ENCODE peak calls at places on chromosomes 1 and 21, in eight cellular contexts. A, O, K, Q, R, N, G and X are unnamed samples.
A peak's percentile ranks its signal among the peaks of the same experiment; 100 is the strongest.

GRCh38 chr21:43306391-43306790 is 120.5 kb downstream of the SIK1 start:
- DNase-seq in A (no peak), O (no peak), K (no peak), Q (no peak), R (no peak), N (no peak), G (no peak), X (no peak)

GRCh38 chr1:58815680-58816071 is 31.8 kb upstream of the JUN start:
- DNase-seq in A (peak; percentile 52), O (no peak), K (peak; percentile 40), Q (peak; percentile 35), R (peak; percentile 14), N (no peak), G (peak; percentile 77), X (no peak)

GRCh38 chr1:230124187-230125128 is 57.4 kb downstream of the GALNT2 start:
- DNase-seq in A (no peak), O (no peak), K (no peak), Q (peak; percentile 38), R (no peak), N (no peak), G (no peak), X (no peak)

GRCh38 chr1:222754386-222755139 is 17.6 kb downstream of the FAM177B start:
- DNase-seq in A (peak; percentile 57), O (peak; percentile 42), K (no peak), Q (peak; percentile 97), R (peak; percentile 94), N (no peak), G (peak; percentile 31), X (peak; percentile 97)

GRCh38 chr1:94773931-94774422 is 46.2 kb upstream of the SLC44A3 start:
- DNase-seq in A (no peak), O (no peak), K (no peak), Q (peak; percentile 86), R (peak; percentile 55), N (no peak), G (no peak), X (no peak)

GRCh38 chr21:44872568-44873355 is 728 bp downstream of the PTTG1IP start:
- DNase-seq in A (peak; percentile 64), O (no peak), K (peak; percentile 79), Q (peak; percentile 23), R (peak; percentile 35), N (no peak), G (peak; percentile 44), X (no peak)

GRCh38 chr1:116161877-116162390 is 50.7 kb downstream of the MAB21L3 start:
- DNase-seq in A (no peak), O (no peak), K (no peak), Q (no peak), R (no peak), N (no peak), G (no peak), X (no peak)

GRCh38 chr1:109242387-109242786 is 7.0 kb upstream of the CELSR2 start:
- DNase-seq in A (no peak), O (no peak), K (no peak), Q (peak; percentile 12), R (peak; percentile 47), N (no peak), G (no peak), X (no peak)

GRCh38 chr1:58442114-58442513 is 104.4 kb downstream of the OMA1 start:
- DNase-seq in A (no peak), O (no peak), K (no peak), Q (peak; percentile 16), R (no peak), N (no peak), G (no peak), X (no peak)

GRCh38 chr1:58660105-58660504 is 39.8 kb downstream of the MYSM1 start:
- DNase-seq in A (no peak), O (no peak), K (no peak), Q (no peak), R (no peak), N (no peak), G (no peak), X (no peak)

GRCh38 chr1:228830954-228831481 is 95.7 kb downstream of the RHOU start:
- DNase-seq in A (no peak), O (no peak), K (no peak), Q (peak; percentile 70), R (peak; percentile 44), N (no peak), G (no peak), X (no peak)

GRCh38 chr1:155909894-155910293 is 1.3 kb downstream of the RIT1 start:
- DNase-seq in A (peak; percentile 44), O (no peak), K (no peak), Q (peak; percentile 37), R (peak; percentile 54), N (no peak), G (no peak), X (no peak)

GRCh38 chr1:155913969-155914757 is 3.0 kb upstream of the RIT1 start:
- DNase-seq in A (no peak), O (no peak), K (no peak), Q (peak; percentile 68), R (no peak), N (no peak), G (no peak), X (no peak)

GRCh38 chr1:155910621-155911121 is 478 bp downstream of the RIT1 start:
- DNase-seq in A (peak; percentile 39), O (no peak), K (peak; percentile 49), Q (peak; percentile 37), R (peak; percentile 42), N (no peak), G (no peak), X (no peak)

GRCh38 chr1:155912056-155912536 is 947 bp upstream of the RIT1 start:
- DNase-seq in A (no peak), O (no peak), K (no peak), Q (no peak), R (no peak), N (no peak), G (no peak), X (no peak)

DNA sequence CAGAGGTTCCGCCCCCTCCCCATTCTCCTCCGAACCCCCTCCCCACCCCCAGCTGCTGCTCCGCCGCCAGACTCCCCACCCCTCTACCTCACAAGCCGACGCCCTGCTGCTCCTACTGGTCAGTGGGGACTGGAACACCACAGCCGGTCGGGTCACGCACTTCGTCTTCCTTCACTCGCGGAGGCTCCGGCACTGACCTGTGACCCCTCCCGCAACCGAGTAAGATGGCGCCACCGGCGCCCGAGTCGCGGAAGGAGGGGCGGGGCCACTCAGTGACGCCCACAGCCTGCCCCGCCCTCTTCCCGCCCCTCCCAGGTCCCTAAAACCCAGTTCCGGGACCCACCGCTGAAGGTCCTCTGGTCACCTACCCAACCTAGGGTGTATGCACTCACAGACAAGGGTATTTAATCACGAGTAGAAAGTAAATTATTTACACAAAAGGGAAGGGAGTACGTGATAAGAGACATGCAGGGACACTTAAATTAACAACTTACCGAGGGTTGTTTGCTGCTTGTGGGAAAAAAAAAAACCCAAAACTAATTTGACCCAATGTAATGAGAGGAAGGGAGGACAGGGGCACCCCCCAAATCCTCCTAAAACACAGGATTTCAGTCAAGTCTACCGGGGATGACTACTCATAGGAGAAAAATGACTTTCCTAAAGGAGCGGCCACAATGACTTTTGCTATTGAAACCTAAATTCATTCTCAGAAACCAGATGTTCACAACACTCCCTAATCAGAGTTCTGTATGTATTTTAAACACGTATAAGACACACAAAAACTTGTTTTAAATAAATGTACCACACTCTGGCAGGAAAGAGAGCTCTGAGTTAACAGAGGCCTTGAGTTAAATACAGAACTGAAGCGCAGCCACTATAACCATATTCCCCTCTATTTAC is at the start of gene RIT1:
- DNase-seq in A (peak; percentile 92), O (peak; percentile 76), K (peak; percentile 95), Q (peak; percentile 72), R (peak; percentile 78), N (peak; percentile 34), G (peak; percentile 93), X (peak; percentile 14)
- TF ChIP-seq CTCF in A (peak; percentile 29), O (peak; percentile 6), K (peak; percentile 3), Q (no peak), R (no peak), N (no peak), G (peak; percentile 49), X (no peak)

GRCh38 chr1:12539705-12540579 is 78.1 kb downstream of the DHRS3 start:
- DNase-seq in A (peak; percentile 36), O (peak; percentile 65), K (peak; percentile 74), Q (peak; percentile 94), R (peak; percentile 94), N (no peak), G (peak; percentile 69), X (peak; percentile 96)
- H3K4me3 ChIP-seq in A (no peak overlapping the region), O (no peak overlapping the region), K (no peak overlapping the region), Q (no peak overlapping the region), R (no peak overlapping the region), N (no peak overlapping the region), G (no peak overlapping the region), X (no peak overlapping the region)

GRCh38 chr1:219544163-219544846 is 68.6 kb downstream of the ZC3H11B start:
- DNase-seq in A (no peak), O (no peak), K (no peak), Q (no peak), R (peak; percentile 41), N (no peak), G (no peak), X (no peak)
- TF ChIP-seq CTCF in A (no peak), O (peak; percentile 14), K (no peak), Q (peak; percentile 6), R (peak; percentile 21), N (no peak), G (no peak), X (peak; percentile 25)

GRCh38 chr1:15946546-15947381 is 29.1 kb downstream of the ZBTB17 start:
- DNase-seq in A (no peak), O (no peak), K (no peak), Q (no peak), R (no peak), N (no peak), G (no peak), X (no peak)

GRCh38 chr1:15948600-15949452 is 27.1 kb downstream of the ZBTB17 start:
- DNase-seq in A (peak; percentile 94), O (peak; percentile 62), K (no peak), Q (peak; percentile 97), R (peak; percentile 97), N (no peak), G (peak; percentile 60), X (peak; percentile 88)

GRCh38 chr1:15948091-15948591 is 27.8 kb downstream of the ZBTB17 start:
- DNase-seq in A (no peak), O (no peak), K (peak; percentile 45), Q (no peak), R (no peak), N (no peak), G (no peak), X (no peak)

GRCh38 chr1:15945832-15946448 is 30.0 kb downstream of the ZBTB17 start:
- DNase-seq in A (peak; percentile 89), O (no peak), K (no peak), Q (no peak), R (no peak), N (no peak), G (no peak), X (no peak)

DNA sequence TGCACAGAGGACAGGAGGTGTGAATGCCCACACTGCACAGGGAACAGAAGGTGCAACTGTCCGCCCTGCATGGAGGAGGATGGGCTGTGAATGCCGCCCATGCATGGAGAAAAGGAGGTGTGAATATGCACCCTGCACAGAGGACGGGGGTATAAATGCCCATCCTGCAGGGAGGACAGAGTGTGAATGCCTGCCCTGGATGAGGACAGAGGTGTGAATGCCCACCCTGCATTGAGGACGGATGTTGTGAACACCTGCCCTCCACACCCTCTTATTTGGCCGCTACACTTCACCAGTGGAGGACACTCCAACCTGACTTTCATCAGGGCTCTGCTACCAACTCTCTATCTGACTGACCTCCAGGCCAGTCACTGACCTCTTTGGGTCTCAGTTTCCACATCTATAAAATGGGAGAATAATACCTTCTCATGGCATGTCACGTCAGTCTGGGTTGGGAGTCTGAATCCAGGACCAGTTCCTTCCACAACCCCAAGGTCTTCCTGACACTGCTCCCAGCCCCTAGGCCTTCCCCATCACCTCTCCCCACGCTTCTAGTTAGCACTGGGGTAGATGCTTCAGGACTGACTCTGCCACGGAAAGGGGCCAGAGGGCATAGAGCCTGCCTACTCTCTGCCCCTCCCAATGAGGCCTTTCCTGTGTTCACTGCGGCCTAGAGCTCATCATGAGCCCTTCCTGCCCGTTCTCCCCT is 28.4 kb downstream of the ZBTB17 start:
- DNase-seq in A (no peak), O (no peak), K (no peak), Q (no peak), R (no peak), N (no peak), G (no peak), X (no peak)
- H3K4me3 ChIP-seq in A (no peak overlapping the region), O (no peak overlapping the region), K (no peak overlapping the region), Q (no peak overlapping the region), R (no peak overlapping the region), N (no peak overlapping the region), G (no peak overlapping the region), X (no peak overlapping the region)